ENCODE peak calls at places on chromosomes 7 and 10, in five cellular contexts. K is GM23338; Z is astrocyte of the spinal cord; P is foreskin fibroblast; X is CD4-positive, alpha-beta T cell. I is an unnamed sample.

GRCh38 chr7:100142461-100142860 is 6.3 kb upstream of the LAMTOR4 start:
- DNase-seq in P (no peak), X (no peak), Z (no peak), K (no peak), I (no peak)

GRCh38 chr7:12524794-12525386 is 45.6 kb upstream of the SCIN start:
- DNase-seq in X (no peak), K (peak; percentile 74), P (peak; percentile 33), Z (peak; percentile 79), I (no peak)

GRCh38 chr10:77306666-77307065 is 330.9 kb downstream of the KCNMA1 start:
- DNase-seq in P (no peak), Z (no peak), K (no peak), X (no peak), I (no peak)

GRCh38 chr7:115013887-115014286 is 92.0 kb downstream of the MDFIC start:
- DNase-seq in Z (no peak), P (no peak), X (no peak), K (no peak), I (no peak)

GRCh38 chr7:2065516-2065915 is 167.2 kb downstream of the MAD1L1 start:
- DNase-seq in X (no peak), P (no peak), Z (no peak), K (no peak), I (no peak)

GRCh38 chr7:105653441-105654005 is 72.2 kb upstream of the EFCAB10 start:
- DNase-seq in Z (no peak), P (no peak), X (no peak), K (no peak), I (no peak)

GRCh38 chr7:153090757-153091156 is 331.2 kb downstream of the ACTR3B start:
- DNase-seq in K (no peak), X (no peak), P (no peak), Z (no peak), I (no peak)

GRCh38 chr10:101379663-101380352 is 25.8 kb downstream of the BTRC start:
- DNase-seq in Z (no peak), K (no peak), P (no peak), X (no peak), I (no peak)

GRCh38 chr10:19819419-19820033 is 3.3 kb downstream of the PLXDC2 start:
- DNase-seq in P (peak; percentile 12), X (no peak), Z (peak; percentile 66), K (peak; percentile 56), I (no peak)

GRCh38 chr7:104686286-104686685 is 327.7 kb upstream of the KMT2E start:
- DNase-seq in X (no peak), P (no peak), K (no peak), Z (no peak), I (no peak)

DNA sequence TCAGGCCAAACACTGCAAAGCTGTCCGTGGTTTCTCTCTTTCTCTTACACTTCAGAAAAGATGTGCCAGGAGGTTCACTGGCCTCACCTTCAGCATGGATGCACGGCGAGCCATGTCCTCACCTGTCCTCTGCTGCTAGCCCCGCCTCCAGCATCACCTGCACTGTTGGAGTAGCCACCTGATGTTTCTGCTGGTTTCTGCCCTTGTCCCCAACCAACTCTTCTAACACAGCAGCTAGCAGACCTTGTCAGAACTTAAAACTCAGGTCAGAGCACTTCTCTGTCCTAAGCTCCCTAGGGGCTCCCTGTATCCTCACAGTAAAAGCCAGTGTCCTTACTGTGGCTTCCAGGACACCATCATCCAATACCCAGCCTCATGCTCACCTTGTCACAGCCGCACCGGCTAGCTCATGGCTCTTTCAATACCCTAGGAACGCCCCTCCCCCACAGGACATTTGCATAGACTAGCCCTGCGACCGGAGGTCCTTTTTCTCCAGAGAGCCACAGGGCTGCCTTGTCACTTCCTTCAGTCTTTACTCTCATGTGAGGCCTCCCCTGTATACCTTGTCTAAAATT is 15.2 kb downstream of the PALD1 start:
- DNase-seq in Z (no peak), X (no peak), P (no peak), K (peak; percentile 97), I (no peak)
- TF ChIP-seq CTCF in Z (no peak), X (no peak), P (no peak), K (no peak), I (no peak)

GRCh38 chr7:142319970-142320369 is 62.1 kb upstream of the PRSS58 start:
- DNase-seq in K (peak; percentile 70), Z (no peak), X (peak; percentile 26), P (no peak), I (no peak)
- TF ChIP-seq CTCF in K (peak; percentile 85), Z (peak; percentile 47), X (peak; percentile 43), P (peak; percentile 24), I (peak; percentile 22)

DNA sequence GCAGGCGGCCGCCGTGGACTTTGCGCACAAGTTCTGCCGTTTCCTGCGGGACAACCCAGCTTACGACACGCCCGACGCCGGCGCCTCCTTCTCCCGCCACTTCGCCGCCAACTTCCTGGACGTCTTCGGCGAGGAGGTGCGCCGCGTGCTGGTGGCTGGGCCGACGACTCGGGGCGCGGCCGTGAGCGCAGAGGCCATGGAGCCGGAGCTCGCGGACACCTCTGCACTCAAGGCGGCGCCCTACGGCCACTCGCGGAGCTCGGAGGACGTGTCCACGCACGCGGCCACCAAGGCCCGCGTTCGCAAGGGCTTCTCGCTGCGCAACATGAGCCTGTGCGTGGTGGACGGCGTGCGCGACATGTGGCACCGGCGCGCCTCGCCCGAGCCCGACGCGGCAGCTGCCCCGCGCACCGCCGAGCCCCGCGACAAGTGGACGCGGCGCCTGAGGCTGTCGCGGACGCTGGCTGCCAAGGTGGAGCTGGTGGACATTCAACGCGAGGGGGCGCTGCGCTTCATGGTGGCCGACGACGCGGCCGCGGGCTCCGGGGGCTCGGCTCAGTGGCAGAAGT is 14.1 kb downstream of the SH2B2 start:
- DNase-seq in K (peak; percentile 94), P (no peak), Z (no peak), X (no peak), I (no peak)
- TF ChIP-seq CTCF in K (peak; percentile 91), P (no peak), Z (peak; percentile 16), X (no peak), I (no peak)

GRCh38 chr7:112370436-112370835 is 79.8 kb upstream of the IFRD1 start:
- DNase-seq in K (no peak), Z (no peak), P (no peak), X (no peak), I (no peak)
- TF ChIP-seq CTCF in K (no peak), Z (no peak), P (no peak), X (no peak), I (no peak)

GRCh38 chr10:111989136-111990050 is 194.2 kb downstream of the GPAM start:
- DNase-seq in X (no peak), Z (no peak), K (no peak), P (no peak), I (no peak)

GRCh38 chr10:111986079-111986478 is 197.5 kb downstream of the GPAM start:
- DNase-seq in K (no peak), P (no peak), Z (no peak), X (no peak), I (no peak)

GRCh38 chr10:111993872-111994426 is 189.6 kb downstream of the GPAM start:
- DNase-seq in Z (no peak), P (no peak), K (no peak), X (no peak), I (no peak)

GRCh38 chr10:111993321-111993720 is 190.2 kb downstream of the GPAM start:
- DNase-seq in K (no peak), Z (no peak), X (no peak), P (no peak), I (no peak)

GRCh38 chr10:111990734-111991133 is 192.8 kb downstream of the GPAM start:
- DNase-seq in K (peak; percentile 51), Z (no peak), P (no peak), X (no peak), I (no peak)
- TF ChIP-seq CTCF in K (peak; percentile 57), Z (no peak), P (no peak), X (no peak), I (no peak)

I was measured in osteocyte.